ENCODE peak calls at places on chromosome 13, in five cellular contexts. I is uterus, V is cerebellum, S is NCI-H2171 treated with DMSO at 0.1 percent for 48 hours, L is NB4. D is an unnamed sample.
A peak's percentile ranks its signal among the peaks of the same experiment; 100 is the strongest.

GRCh38 chr13:29472317-29472961 is 123.0 kb downstream of the SLC7A1 start:
- DNase-seq in S (peak; percentile 20), I (no peak), L (peak; percentile 81), V (no peak), D (peak; percentile 33)

GRCh38 chr13:98172570-98173405 is 4.3 kb downstream of the RNF113B start:
- DNase-seq in S (no peak), L (no peak), I (no peak), V (peak; percentile 46), D (no peak)

GRCh38 chr13:30720470-30720869 is 14.9 kb upstream of the ALOX5AP start:
- DNase-seq in S (no peak), I (no peak), V (no peak), L (peak; percentile 84), D (no peak)

GRCh38 chr13:113876341-113877148 is 12.7 kb upstream of the GAS6 start:
- DNase-seq in V (no peak), S (no peak), L (no peak), I (no peak), D (no peak)

GRCh38 chr13:95641291-95641811 is 3.2 kb downstream of the DZIP1 start:
- DNase-seq in I (peak; percentile 19), L (no peak), V (no peak), S (no peak), D (no peak)

GRCh38 chr13:113064534-113065405 is 40.8 kb upstream of the F7 start:
- DNase-seq in V (no peak), L (peak; percentile 92), I (no peak), S (no peak), D (peak; percentile 26)

GRCh38 chr13:47094734-47095434 is 198.0 kb upstream of the HTR2A start:
- DNase-seq in L (no peak), V (no peak), I (no peak), S (no peak), D (no peak)

GRCh38 chr13:99385161-99385560 is 78.0 kb upstream of the GPR183 start:
- DNase-seq in I (no peak), L (no peak), V (no peak), S (no peak), D (no peak)

GRCh38 chr13:108102771-108103170 is 112.6 kb downstream of the LIG4 start:
- DNase-seq in L (no peak), S (no peak), V (no peak), I (no peak), D (no peak)

GRCh38 chr13:112783135-112783945 is 93.5 kb downstream of the ATP11A start:
- DNase-seq in V (no peak), I (peak; percentile 63), S (no peak), L (no peak), D (peak; percentile 24)

GRCh38 chr13:73857106-73857505 is 277.1 kb downstream of the KLF12 start:
- DNase-seq in I (no peak), V (no peak), L (no peak), S (no peak), D (peak; percentile 19)

GRCh38 chr13:37878921-37879320 is 9.3 kb upstream of the TRPC4 start:
- DNase-seq in S (no peak), V (no peak), I (no peak), L (no peak), D (no peak)

GRCh38 chr13:30147380-30147779 is 160.0 kb downstream of the KATNAL1 start:
- DNase-seq in I (no peak), S (no peak), L (peak; percentile 88), V (no peak), D (no peak)

GRCh38 chr13:80469841-80470378 is 129.0 kb upstream of the SPRY2 start:
- DNase-seq in I (peak; percentile 79), L (peak; percentile 19), V (peak; percentile 17), S (no peak), D (peak; percentile 96)

GRCh38 chr13:39875583-39875982 is 220.1 kb downstream of the COG6 start:
- DNase-seq in S (no peak), V (no peak), L (no peak), I (no peak), D (no peak)

GRCh38 chr13:45206340-45206739 is 5.5 kb upstream of the KCTD4 start:
- DNase-seq in S (peak; percentile 32), L (no peak), V (peak; percentile 7), I (no peak), D (peak; percentile 89)

GRCh38 chr13:66296328-66296727 is 933.8 kb downstream of the PCDH9 start:
- DNase-seq in S (no peak), L (no peak), V (no peak), I (no peak), D (no peak)

GRCh38 chr13:73133536-73133935 is 74.7 kb downstream of the KLF5 start:
- DNase-seq in V (no peak), S (no peak), I (no peak), L (no peak), D (no peak)

GRCh38 chr13:47553329-47553977 is 447.6 kb downstream of the SUCLA2 start:
- DNase-seq in V (no peak), L (no peak), S (no peak), I (no peak), D (no peak)

GRCh38 chr13:90926459-90926858 is 421.0 kb upstream of the MIR17HG start:
- DNase-seq in V (no peak), S (no peak), I (no peak), L (no peak), D (no peak)

GRCh38 chr13:44474122-44474910 is 100.7 kb downstream of the SERP2 start:
- DNase-seq in V (no peak), I (no peak), S (no peak), L (no peak), D (no peak)

GRCh38 chr13:27500806-27501534 is 50.6 kb upstream of the MTIF3 start:
- DNase-seq in I (no peak), L (no peak), V (no peak), S (no peak), D (no peak)

GRCh38 chr13:52848455-52849190 is at the start of gene PCDH8:
- DNase-seq in V (peak; percentile 63), I (no peak), S (peak; percentile 93), L (no peak), D (no peak)

GRCh38 chr13:36533806-36534205 is 101.5 kb downstream of the CCNA1 start:
- DNase-seq in S (no peak), V (no peak), L (no peak), I (no peak), D (no peak)

GRCh38 chr13:25353344-25353743 is 18.4 kb upstream of the ATP8A2 start:
- DNase-seq in S (no peak), L (no peak), V (no peak), I (no peak), D (no peak)

GRCh38 chr13:95530178-95530577 is 22.3 kb upstream of the CLDN10 start:
- DNase-seq in I (no peak), L (peak; percentile 83), S (peak; percentile 31), V (no peak), D (peak; percentile 41)

GRCh38 chr13:79779761-79780160 is 298.8 kb downstream of the NDFIP2 start:
- DNase-seq in L (peak; percentile 30), S (no peak), V (no peak), I (peak; percentile 41), D (peak; percentile 77)

GRCh38 chr13:97344250-97345175 is 89.5 kb upstream of the RAP2A start:
- DNase-seq in S (peak; percentile 61), I (peak; percentile 63), V (peak; percentile 64), L (peak; percentile 60), D (peak; percentile 49)

GRCh38 chr13:71880753-71881541 is 13.9 kb upstream of the DACH1 start:
- DNase-seq in S (peak; percentile 46), L (no peak), I (no peak), V (no peak), D (no peak)

GRCh38 chr13:74919914-74920313 is 562.1 kb downstream of the TBC1D4 start:
- DNase-seq in I (no peak), V (no peak), L (no peak), S (no peak), D (no peak)

GRCh38 chr13:47959468-47960088 is 41.5 kb downstream of the SUCLA2 start:
- DNase-seq in L (no peak), V (no peak), S (no peak), I (no peak), D (no peak)

GRCh38 chr13:84737671-84738070 is 855.4 kb upstream of the SLITRK1 start:
- DNase-seq in V (no peak), S (no peak), I (no peak), L (no peak), D (no peak)

D was measured in foreskin fibroblast.